ENCODE peak calls at places on chromosomes 2 and 18, in seven cellular contexts. K, L, X, G, M, P and N are unnamed samples.

GRCh38 chr2:108927936-108928659 is 60.9 kb downstream of the EDAR start:
- DNase-seq in M (no peak), K (peak), L (peak), G (no peak), X (peak), P (no peak), N (peak)

GRCh38 chr2:70789304-70790078 is 952 bp downstream of the FIGLA start:
- DNase-seq in P (no peak), X (peak), K (peak), G (peak), M (peak), L (peak), N (peak)

GRCh38 chr2:81542119-81542518 is 1237.6 kb upstream of the LRRTM1 start:
- DNase-seq in L (no peak), P (no peak), X (no peak), M (no peak), G (no peak), K (no peak), N (no peak)

GRCh38 chr2:61090386-61090921 is 24.8 kb downstream of the SANBR start:
- DNase-seq in X (peak), L (peak), M (no peak), G (no peak), K (no peak), P (no peak), N (no peak)

GRCh38 chr2:120343433-120344105 is 2.4 kb upstream of the INHBB start:
- DNase-seq in P (no peak), X (peak), K (peak), L (peak), M (peak), G (peak), N (peak)

GRCh38 chr18:54776282-54776977 is 51.8 kb upstream of the RAB27B start:
- DNase-seq in P (no peak), G (no peak), K (peak), M (no peak), X (peak), L (peak), N (no peak)

GRCh38 chr2:182406221-182406620 is 20.6 kb downstream of the PDE1A start:
- DNase-seq in K (no peak), P (no peak), M (no peak), X (no peak), G (no peak), L (no peak), N (no peak)

GRCh38 chr2:180061085-180061484 is 54.0 kb upstream of the CWC22 start:
- DNase-seq in G (no peak), X (no peak), M (no peak), L (no peak), P (no peak), K (no peak), N (no peak)

GRCh38 chr18:40356153-40356552 is 1598.9 kb upstream of the PIK3C3 start:
- DNase-seq in X (no peak), K (no peak), M (no peak), P (no peak), G (no peak), L (no peak), N (no peak)

GRCh38 chr2:165054667-165055066 is 99.3 kb upstream of the SLC38A11 start:
- DNase-seq in X (no peak), P (no peak), L (no peak), G (no peak), M (no peak), K (no peak), N (peak)

DNA sequence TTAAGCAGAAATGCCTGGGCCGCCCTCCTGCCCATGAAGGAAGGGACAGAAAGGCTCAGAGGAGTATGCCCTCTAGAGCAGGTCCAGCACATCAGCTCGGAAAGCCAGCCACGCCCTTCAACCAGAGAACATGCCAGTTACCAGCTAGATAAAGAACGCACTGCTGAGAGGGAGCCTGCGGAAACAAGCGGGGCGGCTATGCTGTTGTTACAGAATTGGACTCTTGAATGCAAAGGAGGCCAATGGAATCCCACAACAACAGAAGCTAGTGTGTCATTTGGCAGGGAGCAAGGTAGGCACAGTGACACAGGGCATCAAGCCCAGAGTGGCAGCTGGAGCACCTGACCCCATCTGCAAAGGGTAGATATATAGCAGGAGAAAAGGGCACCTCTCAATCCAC is 242.9 kb upstream of the ID2 start:
- DNase-seq in M (no peak), K (no peak), G (peak), L (no peak), X (no peak), P (no peak), N (no peak)
- H3K4me3 ChIP-seq in M (no peak), K (no peak), G (no peak), L (no peak), X (no peak), P (no peak), N (no peak)

DNA sequence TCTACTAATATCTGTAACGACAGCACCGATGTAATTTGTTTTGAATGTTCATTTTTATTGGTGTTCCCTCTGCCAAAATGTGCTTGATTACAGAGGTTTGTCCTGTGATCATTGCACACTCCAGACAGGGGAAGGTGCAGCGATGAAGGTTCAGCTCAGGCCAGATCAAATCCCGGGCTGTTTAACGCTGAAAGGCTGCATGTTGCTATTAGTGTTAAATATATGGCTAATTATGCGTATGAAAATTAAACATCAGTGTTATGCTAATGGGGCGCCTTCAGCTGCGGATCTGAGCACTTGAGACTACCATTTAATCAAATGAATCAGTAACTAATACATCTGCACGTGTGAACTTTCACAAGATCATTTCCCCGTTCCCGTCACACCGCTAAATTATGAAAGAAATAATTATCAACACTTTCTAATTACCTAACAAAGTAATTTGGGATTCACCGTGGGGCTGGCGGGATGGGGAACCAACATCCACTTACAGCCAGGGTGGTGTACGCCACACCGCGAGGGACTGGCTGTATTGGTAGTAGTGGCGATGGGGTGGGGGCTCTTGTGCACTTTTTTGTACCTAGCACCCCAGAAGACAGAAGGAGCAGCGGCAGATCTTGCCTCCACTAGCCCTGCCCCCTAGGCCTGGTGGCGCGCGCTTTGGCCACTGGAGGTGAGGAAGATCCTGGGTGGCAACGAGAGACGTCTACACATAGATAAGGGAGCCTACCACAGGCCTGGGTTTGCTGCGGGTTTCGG is 1.4 kb upstream of the DLX1 start:
- DNase-seq in G (no peak), P (no peak), L (no peak), X (peak), K (no peak), M (no peak), N (no peak)
- H3K4me3 ChIP-seq in G (peak), P (peak), L (no peak), X (peak), K (peak), M (peak), N (peak)

GRCh38 chr2:45937990-45938389 is 286.5 kb downstream of the PRKCE start:
- DNase-seq in K (no peak), X (no peak), M (no peak), L (no peak), G (no peak), P (no peak), N (no peak)
- H3K4me3 ChIP-seq in K (no peak), X (no peak), M (no peak), L (no peak), G (no peak), P (no peak), N (no peak)

DNA sequence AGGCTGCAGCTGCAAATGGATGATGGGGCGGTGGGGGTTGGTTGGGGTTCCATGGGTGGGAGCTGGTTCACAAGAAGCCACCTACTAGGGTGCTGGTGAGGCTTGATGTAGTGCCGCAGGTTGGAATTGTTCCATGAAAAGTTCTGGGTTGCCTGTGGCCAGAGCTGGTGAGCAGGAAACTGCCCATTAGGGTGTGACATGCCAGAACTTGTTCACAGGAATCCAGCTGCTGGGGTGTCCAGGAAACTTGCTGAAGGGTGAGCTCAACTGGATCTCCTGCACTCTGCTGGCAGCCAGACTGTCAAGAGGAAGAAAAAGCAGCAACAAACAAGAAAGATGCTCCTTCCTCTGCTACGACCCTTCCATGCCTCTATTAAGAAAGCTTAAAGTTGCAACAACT is 48.8 kb downstream of the MAP3K20 start:
- DNase-seq in K (no peak), X (no peak), M (no peak), P (no peak), L (peak), G (peak), N (no peak)
- H3K4me3 ChIP-seq in K (no peak), X (no peak), M (no peak), P (no peak), L (no peak), G (no peak), N (no peak)